ENCODE peak calls at places on chromosomes 4 and X, in five cellular contexts. P is endothelial cell of umbilical vein, W is HepG2, B is A549, C is H1. T is an unnamed sample.

GRCh38 chr4:97819314-97819713 is 324.0 kb downstream of the STPG2 start:
- DNase-seq in P (peak), W (no peak), B (no peak), C (no peak), T (no peak)

GRCh38 chr4:32226201-32226600 is 1506.0 kb downstream of the PCDH7 start:
- DNase-seq in P (no peak), W (no peak), B (no peak), C (no peak), T (peak)

GRCh38 chrX:133053854-133054565 is 42.9 kb downstream of the USP26 start:
- DNase-seq in P (peak), W (no peak), B (no peak), C (no peak), T (no peak)

GRCh38 chr4:6333301-6334202 is 63.9 kb downstream of the WFS1 start:
- DNase-seq in P (no peak), W (no peak), B (no peak), C (peak), T (no peak)

GRCh38 chrX:22128961-22129360 is 96.8 kb downstream of the PHEX start:
- DNase-seq in P (no peak), W (no peak), B (no peak), C (no peak), T (no peak)

GRCh38 chr4:6221296-6221850 is 21.0 kb upstream of the JAKMIP1 start:
- DNase-seq in P (no peak), W (no peak), B (no peak), C (peak), T (no peak)

GRCh38 chrX:133294126-133294525 is 76.0 kb upstream of the TFDP3 start:
- DNase-seq in P (no peak), W (no peak), B (no peak), C (no peak), T (no peak)

GRCh38 chr4:180932365-180933001 is 1310.7 kb upstream of the TENM3 start:
- DNase-seq in P (no peak), W (no peak), B (no peak), C (no peak), T (no peak)

GRCh38 chr4:40264995-40265909 is 68.4 kb downstream of the RHOH start:
- DNase-seq in P (no peak), W (no peak), B (no peak), C (no peak), T (no peak)

GRCh38 chrX:129957241-129958099 is 25.0 kb upstream of the BCORL1 start:
- DNase-seq in P (peak), W (no peak), B (peak), C (no peak), T (peak)

GRCh38 chr4:56055991-56056390 is 107.2 kb downstream of the CEP135 start:
- DNase-seq in P (no peak), W (no peak), B (no peak), C (no peak), T (no peak)

GRCh38 chr4:8163026-8163425 is 4.4 kb upstream of the ABLIM2 start:
- DNase-seq in P (no peak), W (no peak), B (no peak), C (no peak), T (no peak)

GRCh38 chr4:61918507-61919462 is 718.7 kb downstream of the ADGRL3 start:
- DNase-seq in P (no peak), W (no peak), B (no peak), C (no peak), T (no peak)

GRCh38 chrX:123993326-123993725 is 31.8 kb downstream of the STAG2 start:
- DNase-seq in P (peak), W (no peak), B (no peak), C (no peak), T (no peak)

GRCh38 chr4:5517372-5517771 is 191.0 kb downstream of the EVC2 start:
- DNase-seq in P (no peak), W (no peak), B (no peak), C (no peak), T (no peak)

GRCh38 chr4:141656031-141656430 is 19.6 kb downstream of the IL15 start:
- DNase-seq in P (no peak), W (no peak), B (no peak), C (no peak), T (no peak)

GRCh38 chrX:118346258-118347094 is 570 bp downstream of the WDR44 start:
- DNase-seq in P (peak), W (peak), B (peak), C (no peak), T (no peak)

GRCh38 chr4:169188204-169188603 is 82.6 kb downstream of the SH3RF1 start:
- DNase-seq in P (no peak), W (peak), B (no peak), C (no peak), T (no peak)

GRCh38 chrX:15781964-15782711 is 8.1 kb upstream of the ZRSR2 start:
- DNase-seq in P (no peak), W (no peak), B (no peak), C (no peak), T (no peak)

GRCh38 chrX:46447384-46447783 is 97.8 kb downstream of the ZNF674 start:
- DNase-seq in P (peak), W (peak), B (no peak), C (no peak), T (no peak)

GRCh38 chr4:168408620-168409019 is 71.7 kb downstream of the DDX60L start:
- DNase-seq in P (peak), W (no peak), B (no peak), C (no peak), T (peak)

GRCh38 chrX:47059142-47059874 is 18.9 kb upstream of the RGN start:
- DNase-seq in P (no peak), W (no peak), B (no peak), C (no peak), T (no peak)

GRCh38 chrX:145213504-145213903 is 33.8 kb upstream of the SPANXN1 start:
- DNase-seq in P (no peak), W (no peak), B (no peak), C (no peak), T (no peak)

GRCh38 chrX:84219551-84219950 is 31.6 kb upstream of the RPS6KA6 start:
- DNase-seq in P (no peak), W (no peak), B (no peak), C (no peak), T (no peak)

GRCh38 chr4:8381814-8382581 is 58.5 kb downstream of the ACOX3 start:
- DNase-seq in P (no peak), W (peak), B (no peak), C (no peak), T (no peak)

GRCh38 chr4:10296730-10297129 is 160.5 kb downstream of the ZNF518B start:
- DNase-seq in P (no peak), W (no peak), B (no peak), C (no peak), T (no peak)

GRCh38 chr4:133147922-133148689 is 988 bp upstream of the PCDH10 start:
- DNase-seq in P (peak), W (no peak), B (no peak), C (peak), T (no peak)

GRCh38 chrX:119399772-119400101 is 601 bp downstream of the SLC25A43 start:
- DNase-seq in P (peak), W (no peak), B (peak), C (peak), T (no peak)

GRCh38 chrX:29082558-29082957 is 495.3 kb downstream of the IL1RAPL1 start:
- DNase-seq in P (no peak), W (no peak), B (no peak), C (no peak), T (no peak)

GRCh38 chr4:20408596-20408995 is 156.9 kb downstream of the SLIT2 start:
- DNase-seq in P (no peak), W (no peak), B (no peak), C (no peak), T (no peak)

DNA sequence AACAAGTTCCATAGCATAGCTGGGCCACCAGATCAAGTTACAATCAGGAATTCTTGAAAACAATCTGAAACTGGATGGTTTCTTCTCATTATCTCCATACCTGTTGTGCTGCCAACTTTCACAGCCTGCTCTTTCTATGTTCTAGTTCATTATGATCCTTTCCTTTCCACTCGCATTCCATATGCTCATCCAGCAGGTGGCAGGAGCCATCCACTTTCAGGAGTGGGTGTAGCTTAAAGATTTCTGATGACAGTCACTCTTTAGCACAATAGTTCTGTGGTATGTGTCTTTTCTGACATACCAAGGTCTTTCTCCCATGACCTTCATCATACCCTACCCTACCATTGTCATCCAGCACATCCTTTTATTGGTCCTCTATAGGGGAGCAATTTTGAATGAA is 46.4 kb downstream of the PAGE2 start:
- DNase-seq in P (peak), W (peak), B (peak), C (peak), T (peak)
- TF ChIP-seq MAX in P (no peak), W (no peak), B (no peak), C (no peak), T (no peak)

DNA sequence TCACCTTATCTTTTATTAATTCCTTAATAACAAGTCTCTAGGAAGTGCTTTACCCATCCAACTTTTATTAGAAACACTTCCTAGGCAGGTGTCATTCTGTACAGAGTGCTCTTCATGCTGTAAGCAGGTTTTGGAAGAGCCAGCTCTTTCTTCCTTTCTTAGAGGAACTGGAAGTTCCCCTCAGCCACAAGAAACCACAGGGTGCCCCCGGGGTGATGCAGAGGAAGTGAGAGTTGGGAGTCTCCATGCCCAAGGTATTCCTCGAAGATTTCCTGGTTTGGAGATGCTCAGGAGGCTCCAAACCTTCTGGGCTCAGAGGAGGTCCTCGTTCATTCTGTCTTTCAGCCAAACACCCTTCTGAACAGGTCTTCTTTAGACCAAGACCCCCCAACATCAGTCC is 83.8 kb downstream of the EGF start:
- DNase-seq in P (no peak), W (no peak), B (no peak), C (no peak), T (no peak)
- H3K4me2 ChIP-seq in P (no peak), W (no peak), B (no peak), C (no peak), T (no peak)

GRCh38 chr4:119111296-119111695 is 24.3 kb upstream of the MYOZ2 start:
- DNase-seq in P (no peak), W (no peak), B (no peak), C (no peak), T (no peak)
- TF ChIP-seq MAX in P (no peak), W (no peak), B (no peak), C (no peak), T (no peak)

GRCh38 chr4:118783887-118784286 is 52.0 kb downstream of the SEC24D start:
- DNase-seq in P (no peak), W (no peak), B (no peak), C (no peak), T (no peak)

GRCh38 chr4:118790544-118790943 is 45.4 kb downstream of the SEC24D start:
- DNase-seq in P (peak), W (no peak), B (no peak), C (no peak), T (no peak)

DNA sequence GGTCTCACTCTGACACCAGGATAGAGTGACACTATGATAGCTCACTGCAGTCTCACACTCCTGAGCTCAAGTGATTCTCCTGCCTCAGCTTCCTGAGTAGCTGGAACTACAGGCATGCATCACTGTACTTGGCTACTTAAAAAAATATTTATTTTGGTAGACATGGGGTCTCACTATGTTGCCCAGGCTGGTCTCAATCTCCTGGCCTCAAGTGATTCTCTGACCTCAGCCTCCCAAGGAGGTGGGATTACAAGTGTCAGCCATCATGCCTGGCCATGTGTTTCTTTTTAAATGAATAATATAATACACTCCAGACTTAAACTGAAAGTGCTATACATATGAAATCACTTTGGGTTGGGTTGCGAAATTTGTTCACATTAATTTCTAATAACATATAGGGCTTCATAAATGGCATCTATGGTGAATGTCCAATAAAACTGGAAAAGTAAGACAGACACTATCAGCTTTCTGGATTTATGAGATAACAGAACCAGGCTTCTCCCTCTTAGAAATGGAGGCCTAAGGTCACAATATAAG is 48.0 kb downstream of the SEC24D start:
- DNase-seq in P (no peak), W (no peak), B (no peak), C (no peak), T (no peak)
- H3K4me2 ChIP-seq in P (no peak), W (no peak), B (no peak), C (no peak), T (no peak)

DNA sequence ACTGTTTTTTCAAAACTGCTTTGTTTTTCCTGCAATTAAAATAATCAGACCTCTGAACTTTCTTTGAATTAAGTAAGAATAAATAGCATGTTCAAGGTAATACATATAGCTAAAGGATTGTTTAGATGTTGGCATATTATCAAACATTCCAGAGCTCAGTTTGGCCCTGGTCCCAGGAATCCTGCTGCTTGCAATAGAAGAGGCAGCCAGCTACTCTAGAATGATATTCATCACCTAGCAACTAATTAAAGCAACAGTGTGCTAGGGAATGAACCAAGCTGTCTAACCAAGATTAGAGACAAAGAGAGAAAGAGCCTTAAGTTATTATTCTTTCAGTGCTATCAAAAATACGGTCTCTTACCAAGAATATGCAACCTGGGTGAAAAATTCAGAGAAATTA is 460.9 kb downstream of the GABRG1 start:
- DNase-seq in P (no peak), W (no peak), B (no peak), C (no peak), T (no peak)
- TF ChIP-seq MAX in P (no peak), W (no peak), B (no peak), C (no peak), T (no peak)

GRCh38 chr4:152265149-152265621 is 270.7 kb downstream of the FBXW7 start:
- DNase-seq in P (no peak), W (peak), B (peak), C (no peak), T (no peak)
- H3K4me2 ChIP-seq in P (no peak), W (no peak), B (peak), C (no peak), T (no peak)

GRCh38 chrX:30278365-30278764 is 30.8 kb downstream of the NR0B1 start:
- DNase-seq in P (no peak), W (no peak), B (no peak), C (no peak), T (no peak)
- TF ChIP-seq MAX in P (no peak), W (no peak), B (no peak), C (no peak), T (no peak)

T was measured in HCT116.